ENCODE peak calls at places on chromosomes 6 and 20, in seven cellular contexts. Y, Z, U, H, O, K and V are unnamed samples.

GRCh38 chr6:108163267-108163643 is 2.6 kb upstream of the NR2E1 start:
- DNase-seq in Y (no peak), Z (no peak), U (peak), H (no peak), O (no peak), K (no peak), V (no peak)

GRCh38 chr6:42714098-42714761 is 8.2 kb downstream of the PRPH2 start:
- DNase-seq in Y (no peak), Z (no peak), U (no peak), H (peak), O (no peak), K (no peak), V (no peak)

GRCh38 chr6:155272353-155273222 is 8.8 kb downstream of the CLDN20 start:
- DNase-seq in Y (no peak), Z (no peak), U (no peak), H (no peak), O (no peak), K (no peak), V (peak)

GRCh38 chr6:134802426-134803058 is 147.4 kb downstream of the ALDH8A1 start:
- DNase-seq in Y (no peak), Z (no peak), U (no peak), H (no peak), O (no peak), K (no peak), V (no peak)

GRCh38 chr6:10529231-10529801 is 8.2 kb downstream of the GCNT2 start:
- DNase-seq in Y (no peak), Z (no peak), U (no peak), H (no peak), O (no peak), K (no peak), V (no peak)

GRCh38 chr6:100865525-100865924 is 15.6 kb downstream of the ASCC3 start:
- DNase-seq in Y (no peak), Z (no peak), U (no peak), H (no peak), O (no peak), K (no peak), V (no peak)

GRCh38 chr20:47013606-47014005 is 119.0 kb downstream of the EYA2 start:
- DNase-seq in Y (no peak), Z (no peak), U (no peak), H (no peak), O (no peak), K (no peak), V (no peak)

GRCh38 chr6:134004714-134005113 is 47.7 kb downstream of the SLC2A12 start:
- DNase-seq in Y (no peak), Z (no peak), U (no peak), H (no peak), O (peak), K (no peak), V (no peak)

GRCh38 chr6:113734886-113735481 is 122.2 kb upstream of the MARCKS start:
- DNase-seq in Y (no peak), Z (no peak), U (no peak), H (peak), O (peak), K (no peak), V (no peak)

GRCh38 chr20:15613530-15613929 is 959.7 kb downstream of the KIF16B start:
- DNase-seq in Y (no peak), Z (no peak), U (no peak), H (no peak), O (no peak), K (no peak), V (no peak)

GRCh38 chr6:130766239-130767144 is 60.7 kb upstream of the SMLR1 start:
- DNase-seq in Y (no peak), Z (no peak), U (no peak), H (no peak), O (no peak), K (no peak), V (no peak)

GRCh38 chr6:95866732-95867131 is 149.0 kb upstream of the FUT9 start:
- DNase-seq in Y (no peak), Z (no peak), U (peak), H (peak), O (peak), K (no peak), V (no peak)

GRCh38 chr6:105181981-105182515 is 2.2 kb upstream of the POPDC3 start:
- DNase-seq in Y (no peak), Z (no peak), U (no peak), H (no peak), O (no peak), K (no peak), V (no peak)

GRCh38 chr6:159104931-159105330 is 60.1 kb upstream of the TAGAP start:
- DNase-seq in Y (no peak), Z (no peak), U (no peak), H (no peak), O (no peak), K (no peak), V (no peak)

GRCh38 chr6:125586074-125586473 is 163.4 kb upstream of the HEY2 start:
- DNase-seq in Y (no peak), Z (no peak), U (no peak), H (no peak), O (no peak), K (no peak), V (no peak)

GRCh38 chr20:20802328-20802727 is 89.9 kb upstream of the RALGAPA2 start:
- DNase-seq in Y (no peak), Z (no peak), U (no peak), H (peak), O (no peak), K (no peak), V (no peak)

GRCh38 chr6:26318459-26319404 is 46.3 kb upstream of the BTN3A2 start:
- DNase-seq in Y (no peak), Z (no peak), U (no peak), H (no peak), O (no peak), K (no peak), V (no peak)

GRCh38 chr6:7341989-7342742 is 29.2 kb upstream of the SSR1 start:
- DNase-seq in Y (no peak), Z (no peak), U (no peak), H (peak), O (no peak), K (no peak), V (no peak)

GRCh38 chr6:15132854-15133670 is 112.8 kb upstream of the JARID2 start:
- DNase-seq in Y (no peak), Z (peak), U (no peak), H (peak), O (no peak), K (no peak), V (peak)

GRCh38 chr6:47574789-47575188 is 97.2 kb downstream of the CD2AP start:
- DNase-seq in Y (no peak), Z (no peak), U (no peak), H (no peak), O (no peak), K (no peak), V (no peak)

GRCh38 chr6:54929245-54929909 is 82.8 kb downstream of the FAM83B start:
- DNase-seq in Y (no peak), Z (no peak), U (no peak), H (no peak), O (no peak), K (no peak), V (no peak)

GRCh38 chr6:156533860-156534580 is 243.2 kb upstream of the ARID1B start:
- DNase-seq in Y (no peak), Z (no peak), U (no peak), H (no peak), O (no peak), K (no peak), V (no peak)

GRCh38 chr20:23086931-23087411 is 847 bp upstream of the CD93 start:
- DNase-seq in Y (no peak), Z (no peak), U (no peak), H (no peak), O (no peak), K (no peak), V (no peak)

GRCh38 chr6:133854633-133855598 is 34.0 kb upstream of the TCF21 start:
- DNase-seq in Y (no peak), Z (no peak), U (peak), H (no peak), O (no peak), K (no peak), V (no peak)

GRCh38 chr6:119608994-119609393 is 259.4 kb upstream of the MAN1A1 start:
- DNase-seq in Y (no peak), Z (no peak), U (peak), H (no peak), O (no peak), K (no peak), V (no peak)

GRCh38 chr6:4323322-4323721 is 187.9 kb upstream of the ECI2 start:
- DNase-seq in Y (no peak), Z (no peak), U (no peak), H (no peak), O (no peak), K (no peak), V (no peak)

GRCh38 chr6:39228992-39229767 is at the start of gene KCNK5:
- DNase-seq in Y (peak), Z (no peak), U (peak), H (peak), O (peak), K (peak), V (peak)

GRCh38 chr6:85385636-85386315 is 64.1 kb upstream of the NT5E start:
- DNase-seq in Y (no peak), Z (no peak), U (no peak), H (no peak), O (no peak), K (no peak), V (no peak)

GRCh38 chr6:32944265-32944664 is 3.4 kb upstream of the HLA-DMB start:
- DNase-seq in Y (no peak), Z (no peak), U (no peak), H (no peak), O (peak), K (no peak), V (no peak)

GRCh38 chr6:90080876-90081464 is 186.7 kb downstream of the GJA10 start:
- DNase-seq in Y (no peak), Z (no peak), U (no peak), H (no peak), O (no peak), K (peak), V (no peak)

GRCh38 chr6:129875610-129876515 is 14.7 kb upstream of the TMEM244 start:
- DNase-seq in Y (no peak), Z (no peak), U (no peak), H (no peak), O (no peak), K (no peak), V (no peak)